ENCODE peak calls at places on chromosomes 2 and 18, in eight cellular contexts. P is gastrocnemius medialis, G is heart left ventricle, N is testis, E is adrenal gland, O is H54, X is HCT116, U is A549. H is an unnamed sample.

GRCh38 chr2:46451131-46451711 is 28.1 kb upstream of the TMEM247 start:
- DNase-seq in P (no peak), G (no peak), N (no peak), E (no peak), O (no peak), X (no peak), U (no peak), H (no peak)

GRCh38 chr2:222904557-222905258 is 43.9 kb downstream of the ACSL3 start:
- DNase-seq in P (no peak), G (no peak), N (no peak), E (no peak), O (peak), X (no peak), U (no peak), H (no peak)

GRCh38 chr2:174681983-174682577 is 82.2 kb downstream of the CHRNA1 start:
- DNase-seq in P (no peak), G (peak), N (peak), E (peak), O (peak), X (no peak), U (peak), H (no peak)

GRCh38 chr2:70988726-70989648 is 5.7 kb downstream of the TEX261 start:
- DNase-seq in P (no peak), G (no peak), N (peak), E (no peak), O (no peak), X (no peak), U (no peak), H (no peak)

GRCh38 chr2:174546519-174547506 is 50.8 kb downstream of the WIPF1 start:
- DNase-seq in P (no peak), G (no peak), N (peak), E (no peak), O (peak), X (peak), U (no peak), H (peak)

GRCh38 chr18:68623342-68623741 is 91.6 kb downstream of the TMX3 start:
- DNase-seq in P (no peak), G (no peak), N (peak), E (peak), O (peak), X (peak), U (peak), H (peak)

GRCh38 chr18:48947583-48947982 is 3.2 kb downstream of the SMAD7 start:
- DNase-seq in P (no peak), G (peak), N (no peak), E (peak), O (no peak), X (no peak), U (no peak), H (no peak)

GRCh38 chr2:102703748-102704147 is 58.1 kb upstream of the TMEM182 start:
- DNase-seq in P (no peak), G (no peak), N (peak), E (no peak), O (no peak), X (peak), U (peak), H (peak)

GRCh38 chr2:138244400-138245001 is 257.1 kb upstream of the SPOPL start:
- DNase-seq in P (no peak), G (no peak), N (no peak), E (no peak), O (no peak), X (no peak), U (no peak), H (peak)

GRCh38 chr2:54546925-54547324 is 90.8 kb downstream of the SPTBN1 start:
- DNase-seq in P (no peak), G (no peak), N (no peak), E (no peak), O (no peak), X (no peak), U (no peak), H (no peak)

GRCh38 chr18:67597759-67598158 is 81.2 kb upstream of the DSEL start:
- DNase-seq in P (no peak), G (no peak), N (no peak), E (no peak), O (no peak), X (no peak), U (no peak), H (no peak)

GRCh38 chr2:237181844-237182243 is 96.2 kb downstream of the COPS8 start:
- DNase-seq in P (no peak), G (no peak), N (peak), E (no peak), O (peak), X (peak), U (peak), H (no peak)

GRCh38 chr2:239646184-239646583 is 245.4 kb upstream of the HDAC4 start:
- DNase-seq in P (no peak), G (no peak), N (no peak), E (no peak), O (no peak), X (no peak), U (no peak), H (no peak)

GRCh38 chr2:230942920-230943896 is 18.2 kb upstream of the GPR55 start:
- DNase-seq in P (no peak), G (no peak), N (no peak), E (no peak), O (no peak), X (no peak), U (no peak), H (no peak)
- TF ChIP-seq POLR2A in P (no peak), G (no peak), N (no peak), E (no peak), O (no peak), X (no peak), U (no peak), H (no peak)

DNA sequence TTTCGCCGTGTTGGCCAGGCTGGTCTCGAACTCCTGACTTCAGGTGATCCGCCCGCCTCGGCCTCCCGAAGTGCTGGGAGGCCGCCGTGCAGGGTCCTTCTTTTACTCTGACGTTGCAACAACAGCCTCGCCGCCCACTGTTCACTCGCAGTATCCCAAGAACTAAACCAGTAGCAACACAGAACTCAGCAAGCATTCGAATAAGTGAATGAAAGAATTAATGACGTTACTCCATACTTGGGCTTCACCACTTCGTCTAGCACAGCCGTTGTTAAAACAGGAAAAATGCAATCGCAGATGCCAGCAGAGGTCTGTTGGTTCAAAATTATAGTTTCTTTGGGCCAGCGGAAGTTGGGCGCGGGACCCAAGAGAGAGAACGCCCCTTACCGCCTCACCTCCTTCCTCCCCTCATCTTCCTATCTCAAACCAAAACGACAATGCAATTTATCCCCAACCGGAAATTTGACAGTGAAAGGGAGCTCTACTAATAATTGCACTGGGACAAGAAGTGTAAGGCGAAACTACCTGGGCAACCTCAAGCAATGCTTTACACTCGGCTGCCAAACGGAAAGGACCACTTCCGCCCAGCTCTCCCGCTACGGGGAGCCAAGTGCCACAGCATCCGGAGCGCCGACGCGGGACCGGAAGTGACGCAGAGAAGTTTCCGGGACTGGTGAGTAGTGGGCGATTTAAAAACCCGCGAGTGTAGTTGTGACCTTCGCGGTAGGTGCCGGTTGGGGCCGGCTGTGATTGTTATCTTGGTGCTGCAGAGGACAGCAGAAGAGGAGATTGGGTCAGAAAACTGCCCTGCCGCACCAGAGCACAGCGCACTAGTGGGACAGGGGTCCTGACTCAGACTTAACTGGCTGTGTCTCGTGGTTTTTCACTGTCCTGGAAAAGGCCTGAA is at the start of the genes NIF3L1 and PPIL3:
- DNase-seq in P (peak), G (peak), N (peak), E (peak), O (peak), X (peak), U (peak), H (peak)
- TF ChIP-seq POLR2A in P (peak), G (no peak), N (no peak), E (peak), O (peak), X (peak), U (peak), H (peak)

GRCh38 chr18:59142274-59142673 is 2.6 kb downstream of the SEC11C start:
- DNase-seq in P (no peak), G (no peak), N (no peak), E (no peak), O (no peak), X (no peak), U (no peak), H (no peak)

GRCh38 chr18:59139291-59139614 is 431 bp upstream of the SEC11C start:
- DNase-seq in P (peak), G (peak), N (peak), E (peak), O (peak), X (peak), U (peak), H (peak)

GRCh38 chr18:59141294-59142068 is 1.8 kb downstream of the SEC11C start:
- DNase-seq in P (no peak), G (no peak), N (no peak), E (no peak), O (no peak), X (no peak), U (no peak), H (no peak)

GRCh38 chr18:59140287-59140885 is 702 bp downstream of the SEC11C start:
- DNase-seq in P (no peak), G (peak), N (peak), E (no peak), O (peak), X (no peak), U (peak), H (no peak)

GRCh38 chr18:59139615-59140286 is at the start of gene SEC11C:
- DNase-seq in P (peak), G (peak), N (peak), E (peak), O (peak), X (peak), U (peak), H (peak)
- TF ChIP-seq POLR2A in P (peak), G (no peak), N (no peak), E (no peak), O (peak), X (peak), U (peak), H (peak)

DNA sequence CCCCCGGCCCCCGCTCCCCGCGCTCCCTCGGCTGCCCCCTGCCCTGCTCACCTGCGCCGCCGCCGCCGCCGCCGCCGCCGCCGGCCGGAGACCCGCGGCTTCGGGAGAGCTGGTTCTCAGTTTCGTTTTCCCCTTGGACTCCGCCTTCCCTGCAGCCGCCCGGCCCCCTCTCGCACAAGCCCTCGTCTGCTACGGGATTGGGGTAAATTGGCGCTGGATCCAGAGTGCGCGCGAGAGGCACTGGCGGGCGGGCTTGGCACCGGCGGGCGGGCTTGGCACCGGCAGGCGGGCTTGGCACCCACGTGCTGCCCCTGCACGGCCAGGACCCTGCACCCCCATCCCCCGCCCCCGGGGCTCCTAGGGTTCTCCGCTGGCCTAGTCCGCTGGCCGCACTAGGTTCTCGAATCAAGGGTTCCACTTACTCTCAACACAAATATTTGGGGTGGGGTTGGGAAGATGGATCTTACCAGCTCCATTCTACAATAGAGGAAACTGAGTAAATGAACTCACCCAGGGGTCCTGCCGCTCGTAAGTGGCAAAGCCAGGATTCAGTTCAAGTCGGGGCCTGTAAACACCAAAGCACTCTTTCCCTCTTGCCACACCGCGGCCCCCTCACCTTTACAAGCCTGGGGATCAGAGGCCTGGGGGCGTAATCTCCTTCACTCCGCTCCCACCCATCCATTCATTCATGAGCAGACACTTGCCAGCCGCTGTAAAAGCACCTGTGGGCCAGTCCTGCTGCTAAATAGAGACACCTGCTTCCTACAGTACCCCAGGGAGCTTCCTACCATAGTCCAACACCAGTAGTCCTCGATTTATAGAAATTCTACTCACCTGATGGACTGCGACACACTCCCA is at the start of gene EIF2AK2:
- DNase-seq in P (peak), G (peak), N (peak), E (peak), O (peak), X (peak), U (peak), H (peak)
- TF ChIP-seq POLR2A in P (no peak), G (no peak), N (no peak), E (peak), O (peak), X (no peak), U (peak), H (no peak)

GRCh38 chr2:127016329-127016728 is 90.6 kb downstream of the BIN1 start:
- DNase-seq in P (no peak), G (no peak), N (no peak), E (no peak), O (no peak), X (no peak), U (no peak), H (no peak)

GRCh38 chr2:127017548-127017947 is 89.4 kb downstream of the BIN1 start:
- DNase-seq in P (no peak), G (no peak), N (no peak), E (no peak), O (no peak), X (no peak), U (no peak), H (no peak)

GRCh38 chr2:127014630-127015029 is 92.3 kb downstream of the BIN1 start:
- DNase-seq in P (no peak), G (no peak), N (no peak), E (no peak), O (peak), X (no peak), U (no peak), H (no peak)

GRCh38 chr2:127014224-127014623 is 92.7 kb downstream of the BIN1 start:
- DNase-seq in P (no peak), G (no peak), N (no peak), E (no peak), O (no peak), X (no peak), U (no peak), H (no peak)

GRCh38 chr2:127015106-127015910 is 91.6 kb downstream of the BIN1 start:
- DNase-seq in P (no peak), G (no peak), N (no peak), E (no peak), O (no peak), X (no peak), U (no peak), H (no peak)
- TF ChIP-seq POLR2A in P (no peak), G (no peak), N (no peak), E (no peak), O (no peak), X (no peak), U (no peak), H (no peak)

DNA sequence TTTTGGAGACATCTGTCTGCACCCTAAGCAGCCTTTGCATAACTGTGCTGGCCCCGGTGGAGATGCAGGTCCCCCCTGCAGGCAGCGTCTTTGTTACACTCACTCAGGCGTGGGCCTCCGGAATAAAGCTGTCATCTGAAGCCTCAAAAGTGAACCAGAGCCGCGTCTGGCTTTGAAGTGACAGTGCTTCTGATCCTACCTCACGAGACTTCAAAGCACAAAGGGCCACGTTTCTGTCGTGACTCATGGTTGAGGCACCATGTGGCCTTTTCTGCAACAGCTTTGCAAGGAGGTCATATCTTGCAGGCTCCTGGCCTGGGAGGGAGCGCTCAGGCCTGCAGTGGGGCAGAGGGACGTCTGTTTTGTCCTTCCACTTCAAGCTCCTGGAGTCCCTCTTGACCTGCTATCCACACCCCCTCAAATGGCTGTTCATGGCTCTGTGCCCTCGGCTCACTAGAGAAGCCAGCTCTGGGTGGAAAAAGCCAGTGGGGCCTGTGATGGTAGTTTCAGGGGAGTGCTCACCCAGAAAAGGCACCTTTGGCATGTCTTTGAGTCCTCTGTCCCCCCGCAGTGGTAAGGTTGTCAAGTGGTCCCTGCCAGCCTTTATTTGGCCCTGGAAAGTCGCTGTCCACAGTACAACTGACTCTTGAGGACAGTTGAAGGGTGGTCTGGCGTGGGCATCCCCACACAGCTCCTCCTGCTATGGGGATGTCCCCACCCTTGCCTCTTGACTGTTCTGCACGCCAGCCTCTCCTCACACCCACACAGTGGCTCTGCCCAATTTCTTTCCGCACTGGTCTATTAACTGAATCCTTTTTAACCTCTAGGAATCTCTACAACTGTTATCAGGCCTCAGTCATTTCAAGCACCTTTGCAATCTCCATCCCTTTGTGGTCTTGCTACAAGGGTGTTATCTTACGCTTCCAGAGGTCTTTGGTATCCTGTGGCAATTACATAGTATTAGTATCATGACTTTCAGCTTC is 19.3 kb downstream of the GPR55 start:
- DNase-seq in P (no peak), G (no peak), N (no peak), E (no peak), O (no peak), X (peak), U (no peak), H (no peak)
- TF ChIP-seq POLR2A in P (no peak), G (no peak), N (no peak), E (no peak), O (no peak), X (no peak), U (no peak), H (no peak)

GRCh38 chr2:11481789-11482472 is 16.0 kb upstream of the E2F6 start:
- DNase-seq in P (no peak), G (no peak), N (no peak), E (no peak), O (no peak), X (no peak), U (no peak), H (no peak)

GRCh38 chr2:11483806-11484147 is 17.8 kb upstream of the E2F6 start:
- DNase-seq in P (no peak), G (no peak), N (no peak), E (no peak), O (no peak), X (no peak), U (no peak), H (no peak)

GRCh38 chr2:11480859-11481258 is 14.9 kb upstream of the E2F6 start:
- DNase-seq in P (no peak), G (no peak), N (no peak), E (no peak), O (no peak), X (no peak), U (no peak), H (no peak)

GRCh38 chr2:11481426-11481788 is 15.4 kb upstream of the E2F6 start:
- DNase-seq in P (no peak), G (no peak), N (no peak), E (no peak), O (no peak), X (no peak), U (no peak), H (no peak)

GRCh38 chr2:11482473-11483031 is 16.6 kb upstream of the E2F6 start:
- DNase-seq in P (no peak), G (peak), N (peak), E (no peak), O (no peak), X (no peak), U (no peak), H (no peak)
- TF ChIP-seq POLR2A in P (peak), G (no peak), N (no peak), E (no peak), O (no peak), X (no peak), U (no peak), H (no peak)